ENCODE peak calls at places on chromosomes 13 and 19, in four cellular contexts. S, R, P and V are unnamed samples.
A peak's percentile ranks its signal among the peaks of the same experiment; 100 is the strongest.

GRCh38 chr13:23350009-23350408 is 83.5 kb downstream of the SACS start:
- DNase-seq in S (no peak), R (no peak), P (no peak), V (no peak)

GRCh38 chr19:6022570-6023049 is 44.7 kb upstream of the RANBP3 start:
- DNase-seq in S (no peak), R (no peak), P (no peak), V (no peak)

GRCh38 chr19:7292950-7293794 is 1.0 kb downstream of the INSR start:
- DNase-seq in S (no peak), R (no peak), P (peak; percentile 35), V (no peak)

GRCh38 chr19:16342002-16342715 is 17.5 kb downstream of the KLF2 start:
- DNase-seq in S (no peak), R (no peak), P (no peak), V (no peak)

GRCh38 chr13:24671367-24672117 is 8.7 kb upstream of the ATP12A start:
- DNase-seq in S (no peak), R (no peak), P (peak; percentile 45), V (peak; percentile 38)

GRCh38 chr13:99429670-99430069 is 71.6 kb upstream of the TM9SF2 start:
- DNase-seq in S (no peak), R (no peak), P (no peak), V (no peak)

GRCh38 chr13:52949744-52950143 is 78.9 kb upstream of the OLFM4 start:
- DNase-seq in S (no peak), R (no peak), P (no peak), V (no peak)

GRCh38 chr13:100542546-100543156 is 45.9 kb downstream of the GGACT start:
- DNase-seq in S (no peak), R (no peak), P (peak; percentile 16), V (no peak)

GRCh38 chr13:51817717-51818116 is 13.8 kb upstream of the DHRS12 start:
- DNase-seq in S (no peak), R (no peak), P (no peak), V (no peak)

GRCh38 chr13:76854209-76854608 is 32.0 kb downstream of the KCTD12 start:
- DNase-seq in S (no peak), R (no peak), P (no peak), V (no peak)

GRCh38 chr13:76668141-76668540 is 218.1 kb downstream of the KCTD12 start:
- DNase-seq in S (no peak), R (no peak), P (no peak), V (no peak)

GRCh38 chr13:58933475-58933874 is 1230.3 kb downstream of the DIAPH3 start:
- DNase-seq in S (no peak), R (no peak), P (no peak), V (no peak)

GRCh38 chr19:33795370-33796163 is 1.1 kb upstream of the KCTD15 start:
- DNase-seq in S (no peak), R (no peak), P (peak; percentile 69), V (no peak)

GRCh38 chr19:46133101-46133627 is 8.7 kb upstream of the IGFL3 start:
- DNase-seq in S (no peak), R (no peak), P (peak; percentile 23), V (no peak)

GRCh38 chr19:10766681-10767201 is 48.9 kb downstream of the DNM2 start:
- DNase-seq in S (no peak), R (no peak), P (no peak), V (no peak)

GRCh38 chr19:45256836-45257235 is 5.8 kb downstream of the MARK4 start:
- DNase-seq in S (no peak), R (no peak), P (no peak), V (no peak)

GRCh38 chr13:40271931-40272775 is 394.3 kb downstream of the FOXO1 start:
- DNase-seq in S (peak; percentile 27), R (no peak), P (no peak), V (no peak)